ENCODE peak calls at places on chromosomes 4 and X, in ten cellular contexts. H is ascending aorta; W is cardiac muscle cell; I is CD8-positive, alpha-beta T cell; E is H1; A is Panc1; B is HAP-1; K is stomach; P is thyroid gland; D is psoas muscle. V is an unnamed sample. For H3K4me1, the result is how much of the 10 kb centered on the place peaks cover.

GRCh38 chrX:39900788-39901170 is 197.0 kb downstream of the BCOR start:
- DNase-seq in H (no peak), W (peak), I (no peak), E (no peak), A (no peak), B (no peak), K (no peak), P (peak), D (no peak), V (no peak)

GRCh38 chr4:6027392-6027791 is 9.2 kb upstream of the C4orf50 start:
- DNase-seq in H (no peak), W (no peak), I (no peak), E (no peak), A (no peak), B (no peak), K (no peak), P (no peak), D (no peak), V (no peak)

GRCh38 chrX:44265559-44265958 is 77.9 kb downstream of the EFHC2 start:
- DNase-seq in H (no peak), W (no peak), I (no peak), E (no peak), A (no peak), B (no peak), K (no peak), P (no peak), D (no peak), V (no peak)

GRCh38 chr4:7510066-7510465 is 75.3 kb upstream of the PSAPL1 start:
- DNase-seq in H (no peak), W (no peak), I (no peak), E (no peak), A (no peak), B (no peak), K (no peak), P (no peak), D (no peak), V (no peak)

GRCh38 chr4:101337688-101338087 is 9.6 kb downstream of the PPP3CA start:
- DNase-seq in H (no peak), W (peak), I (no peak), E (no peak), A (no peak), B (no peak), K (no peak), P (no peak), D (no peak), V (no peak)

GRCh38 chr4:86961605-86962295 is 26.9 kb downstream of the AFF1 start:
- DNase-seq in H (no peak), W (peak), I (no peak), E (no peak), A (no peak), B (no peak), K (no peak), P (no peak), D (no peak), V (no peak)

GRCh38 chrX:15815779-15816452 is 25.6 kb downstream of the ZRSR2 start:
- DNase-seq in H (no peak), W (peak), I (peak), E (no peak), A (no peak), B (peak), K (no peak), P (no peak), D (no peak), V (no peak)

GRCh38 chrX:150848914-150849365 is 49.5 kb downstream of the CD99L2 start:
- DNase-seq in H (no peak), W (peak), I (no peak), E (no peak), A (peak), B (no peak), K (peak), P (no peak), D (peak), V (no peak)

GRCh38 chr4:10684631-10685030 is at the start of gene CLNK:
- DNase-seq in H (no peak), W (no peak), I (no peak), E (no peak), A (no peak), B (no peak), K (no peak), P (no peak), D (no peak), V (no peak)

GRCh38 chr4:113094802-113095201 is 45.3 kb downstream of the ANK2 start:
- DNase-seq in H (no peak), W (peak), I (no peak), E (no peak), A (no peak), B (no peak), K (no peak), P (no peak), D (no peak), V (peak)

GRCh38 chrX:112642349-112642748 is 37.4 kb downstream of the LHFPL1 start:
- DNase-seq in H (no peak), W (peak), I (peak), E (peak), A (peak), B (peak), K (peak), P (peak), D (no peak), V (peak)

GRCh38 chr4:56995525-56995924 is 16.8 kb downstream of the POLR2B start:
- DNase-seq in H (no peak), W (peak), I (no peak), E (no peak), A (no peak), B (no peak), K (peak), P (no peak), D (peak), V (no peak)

GRCh38 chr4:176309772-176310171 is 10.0 kb upstream of the SPCS3 start:
- DNase-seq in H (no peak), W (no peak), I (no peak), E (no peak), A (no peak), B (no peak), K (no peak), P (no peak), D (no peak), V (no peak)

GRCh38 chrX:100643943-100644587 is at the start of gene SRPX2:
- DNase-seq in H (peak), W (peak), I (no peak), E (no peak), A (peak), B (peak), K (no peak), P (no peak), D (peak), V (no peak)

GRCh38 chr4:6180841-6181631 is 19.3 kb downstream of the JAKMIP1 start:
- DNase-seq in H (no peak), W (no peak), I (peak), E (no peak), A (no peak), B (no peak), K (no peak), P (no peak), D (no peak), V (no peak)

GRCh38 chrX:41381685-41382084 is 47.7 kb downstream of the DDX3X start:
- DNase-seq in H (peak), W (peak), I (no peak), E (peak), A (no peak), B (peak), K (peak), P (peak), D (peak), V (peak)

GRCh38 chr4:140113653-140114052 is 40.3 kb downstream of the MAML3 start:
- DNase-seq in H (no peak), W (no peak), I (no peak), E (no peak), A (no peak), B (no peak), K (no peak), P (no peak), D (no peak), V (no peak)

GRCh38 chr4:140118931-140119640 is 34.9 kb downstream of the MAML3 start:
- DNase-seq in H (no peak), W (no peak), I (no peak), E (no peak), A (no peak), B (no peak), K (no peak), P (no peak), D (no peak), V (no peak)

GRCh38 chr4:140116442-140117104 is 37.4 kb downstream of the MAML3 start:
- DNase-seq in H (no peak), W (no peak), I (peak), E (no peak), A (no peak), B (no peak), K (no peak), P (no peak), D (no peak), V (no peak)

GRCh38 chr4:140115140-140115539 is 38.8 kb downstream of the MAML3 start:
- DNase-seq in H (no peak), W (no peak), I (no peak), E (no peak), A (no peak), B (no peak), K (no peak), P (no peak), D (no peak), V (no peak)

DNA sequence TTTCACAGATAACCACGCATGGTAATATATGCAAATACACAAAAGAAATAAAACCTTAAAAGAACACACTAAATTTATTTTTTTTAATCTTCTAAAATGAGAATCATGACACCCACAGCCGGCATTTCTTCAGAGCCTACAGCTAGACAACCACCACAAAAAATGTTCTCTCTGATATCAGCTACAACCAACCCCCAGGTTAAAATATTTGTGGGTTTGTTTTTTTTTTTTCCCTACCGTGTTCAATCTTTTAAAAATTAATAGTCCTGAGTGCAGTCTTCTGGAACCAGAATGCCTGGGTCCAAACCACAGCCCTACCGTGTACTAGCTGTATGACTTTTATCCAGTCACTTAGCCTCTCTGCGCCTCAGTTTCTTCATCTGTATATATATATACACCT is 36.0 kb downstream of the MAML3 start:
- DNase-seq in H (no peak), W (no peak), I (no peak), E (no peak), A (no peak), B (no peak), K (no peak), P (no peak), D (no peak), V (no peak)
- H3K4me1 ChIP-seq in H (under half), W (under half), I (under half), E (under half), A (under half), B (under half), K (under half), P (under half), D (under half), V (under half)

GRCh38 chr4:38088321-38088720 is 128.1 kb downstream of the PTTG2 start:
- DNase-seq in H (no peak), W (no peak), I (no peak), E (no peak), A (no peak), B (no peak), K (no peak), P (no peak), D (no peak), V (no peak)
- H3K4me1 ChIP-seq in H (under half), W (under half), I (under half), E (under half), A (under half), B (under half), K (under half), P (under half), D (under half), V (under half)

GRCh38 chr4:2413821-2414610 is 4.4 kb downstream of the ZFYVE28 start:
- DNase-seq in H (no peak), W (peak), I (peak), E (no peak), A (no peak), B (no peak), K (peak), P (peak), D (no peak), V (no peak)
- H3K4me1 ChIP-seq in H (under half), W (under half), I (half or more), E (under half), A (under half), B (under half), K (under half), P (under half), D (under half), V (under half)

DNA sequence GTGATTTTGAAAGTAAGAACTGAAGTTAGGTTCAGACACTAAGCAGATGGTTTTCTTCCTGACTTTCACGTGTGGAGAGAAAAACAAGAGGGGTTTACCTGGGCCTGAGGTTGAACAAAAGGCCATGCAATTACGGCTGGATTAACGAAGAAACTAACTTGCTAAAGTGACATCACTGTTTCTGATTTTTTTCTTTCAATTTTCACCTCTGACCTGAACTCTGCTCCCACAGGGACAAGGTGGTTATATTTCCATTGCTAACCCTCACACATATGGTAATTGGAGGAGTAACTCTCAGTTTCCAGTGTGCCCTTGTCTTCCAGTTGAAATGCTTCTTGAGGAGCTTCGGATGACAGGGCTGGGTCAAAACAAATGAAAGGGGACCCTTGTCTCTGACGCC is 38.0 kb downstream of the MSN start:
- DNase-seq in H (no peak), W (no peak), I (no peak), E (no peak), A (no peak), B (no peak), K (no peak), P (no peak), D (no peak), V (no peak)
- H3K4me1 ChIP-seq in H (under half), W (under half), I (half or more), E (under half), A (under half), B (under half), K (under half), P (under half), D (under half), V (under half)

GRCh38 chrX:154369453-154370299 is 4.8 kb downstream of the FLNA start:
- DNase-seq in H (peak), W (peak), I (peak), E (no peak), A (peak), B (peak), K (no peak), P (peak), D (peak), V (peak)
- H3K4me1 ChIP-seq in H (under half), W (under half), I (under half), E (under half), A (under half), B (under half), K (half or more), P (under half), D (under half), V (under half)

DNA sequence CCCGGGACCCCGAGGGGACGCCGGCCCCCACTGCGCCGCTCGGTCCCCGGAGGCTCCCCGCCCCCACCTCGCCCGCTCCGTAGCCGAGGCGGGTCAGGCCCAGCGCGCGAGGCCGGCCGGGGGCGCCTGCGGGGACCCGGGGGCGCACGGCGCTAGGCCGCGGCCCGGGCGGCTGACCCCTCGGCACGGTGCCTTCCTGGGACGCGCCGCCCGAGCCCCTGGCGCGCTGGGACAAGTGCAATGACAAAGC is 1.2 kb downstream of the IRF2 start:
- DNase-seq in H (no peak), W (no peak), I (no peak), E (no peak), A (no peak), B (no peak), K (no peak), P (no peak), D (no peak), V (no peak)
- H3K4me1 ChIP-seq in H (under half), W (under half), I (under half), E (under half), A (under half), B (under half), K (under half), P (under half), D (half or more), V (under half)

GRCh38 chrX:136192135-136192534 is 44.8 kb downstream of the FHL1 start:
- DNase-seq in H (no peak), W (no peak), I (no peak), E (no peak), A (no peak), B (no peak), K (no peak), P (no peak), D (no peak), V (no peak)

GRCh38 chrX:136191171-136191570 is 43.8 kb downstream of the FHL1 start:
- DNase-seq in H (no peak), W (no peak), I (no peak), E (no peak), A (no peak), B (no peak), K (no peak), P (no peak), D (no peak), V (no peak)

GRCh38 chrX:136192839-136193414 is 45.6 kb downstream of the FHL1 start:
- DNase-seq in H (no peak), W (peak), I (no peak), E (no peak), A (no peak), B (no peak), K (no peak), P (no peak), D (no peak), V (no peak)

GRCh38 chrX:136189222-136189621 is 41.9 kb downstream of the FHL1 start:
- DNase-seq in H (no peak), W (peak), I (no peak), E (no peak), A (no peak), B (no peak), K (no peak), P (no peak), D (no peak), V (no peak)

DNA sequence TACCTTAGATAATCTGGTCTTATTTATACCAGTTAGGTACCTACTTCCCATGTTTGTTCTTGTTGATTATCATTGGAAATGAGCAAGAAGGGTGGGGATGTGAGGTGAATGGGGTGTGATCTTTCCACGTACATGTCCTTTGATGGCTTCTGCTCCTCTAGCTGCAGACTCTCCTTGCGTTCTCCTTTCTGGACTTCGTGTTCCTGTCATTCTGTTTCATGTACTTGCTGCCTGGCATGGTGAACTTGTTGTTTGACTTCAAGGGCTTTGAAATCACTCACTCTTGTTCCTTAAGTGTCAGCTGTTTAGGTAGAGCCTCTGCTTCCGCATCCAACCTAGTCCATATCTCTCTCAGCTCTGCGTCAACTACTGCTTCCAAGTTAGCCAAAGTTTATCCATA is 42.7 kb downstream of the FHL1 start:
- DNase-seq in H (no peak), W (no peak), I (no peak), E (no peak), A (no peak), B (no peak), K (no peak), P (peak), D (no peak), V (no peak)
- H3K4me1 ChIP-seq in H (under half), W (under half), I (under half), E (under half), A (under half), B (under half), K (under half), P (under half), D (under half), V (under half)

GRCh38 chr4:184447664-184448063 is 26.7 kb downstream of the IRF2 start:
- DNase-seq in H (no peak), W (no peak), I (no peak), E (no peak), A (no peak), B (no peak), K (no peak), P (no peak), D (no peak), V (no peak)

GRCh38 chr4:184450045-184450444 is 24.3 kb downstream of the IRF2 start:
- DNase-seq in H (no peak), W (peak), I (no peak), E (no peak), A (no peak), B (no peak), K (no peak), P (no peak), D (no peak), V (no peak)

GRCh38 chr4:184446132-184446531 is 28.2 kb downstream of the IRF2 start:
- DNase-seq in H (no peak), W (no peak), I (no peak), E (no peak), A (no peak), B (no peak), K (no peak), P (no peak), D (no peak), V (no peak)

GRCh38 chr4:184450743-184451142 is 23.6 kb downstream of the IRF2 start:
- DNase-seq in H (no peak), W (no peak), I (no peak), E (no peak), A (no peak), B (no peak), K (no peak), P (no peak), D (no peak), V (no peak)

GRCh38 chr4:184448828-184449227 is 25.5 kb downstream of the IRF2 start:
- DNase-seq in H (no peak), W (peak), I (no peak), E (no peak), A (no peak), B (no peak), K (no peak), P (peak), D (peak), V (no peak)
- H3K4me1 ChIP-seq in H (under half), W (under half), I (half or more), E (under half), A (under half), B (under half), K (half or more), P (under half), D (half or more), V (under half)

GRCh38 chr4:986949-987688 is at the start of gene IDUA:
- DNase-seq in H (peak), W (peak), I (peak), E (no peak), A (no peak), B (peak), K (peak), P (peak), D (peak), V (no peak)

GRCh38 chr4:987689-988513 is 1.1 kb downstream of the IDUA start:
- DNase-seq in H (no peak), W (no peak), I (no peak), E (no peak), A (no peak), B (no peak), K (no peak), P (no peak), D (no peak), V (no peak)

GRCh38 chr4:990746-991367 is 2.3 kb downstream of the SLC26A1 start:
- DNase-seq in H (no peak), W (no peak), I (no peak), E (no peak), A (no peak), B (no peak), K (no peak), P (no peak), D (no peak), V (no peak)

GRCh38 chr4:989722-990471 is 3.1 kb downstream of the IDUA start:
- DNase-seq in H (no peak), W (no peak), I (no peak), E (no peak), A (no peak), B (no peak), K (no peak), P (no peak), D (no peak), V (no peak)

GRCh38 chr4:988726-989721 is 2.2 kb downstream of the IDUA start:
- DNase-seq in H (no peak), W (no peak), I (no peak), E (no peak), A (no peak), B (no peak), K (no peak), P (no peak), D (no peak), V (no peak)
- H3K4me1 ChIP-seq in H (under half), W (under half), I (under half), E (under half), A (under half), B (under half), K (half or more), P (under half), D (under half), V (under half)

V was measured in NT2/D1.